ENCODE peak calls at places on chromosomes 7 and 10, in five cellular contexts. L is A549, R is HepG2, I is GM12878, F is K562. S is an unnamed sample.

GRCh38 chr7:80347173-80347572 is 164.7 kb downstream of the GNAT3 start:
- ATAC-seq in R (no peak), I (no peak), F (no peak), L (no peak), S (peak; percentile 67)

GRCh38 chr10:98655512-98655911 is 208.8 kb upstream of the HPS1 start:
- ATAC-seq in R (no peak), I (no peak), F (no peak), L (no peak), S (no peak)

GRCh38 chr10:52778511-52779392 is 6.2 kb upstream of the MBL2 start:
- ATAC-seq in L (no peak), F (no peak), R (no peak), I (no peak), S (no peak)

GRCh38 chr7:121541457-121541856 is 145.3 kb upstream of the FAM3C start:
- ATAC-seq in R (no peak), I (no peak), L (peak; percentile 19), F (no peak), S (no peak)

GRCh38 chr7:8178353-8178752 is 83.6 kb downstream of the ICA1 start:
- ATAC-seq in F (no peak), R (no peak), L (no peak), I (peak; percentile 2), S (no peak)

GRCh38 chr10:91590142-91590903 is 42.5 kb downstream of the PPP1R3C start:
- ATAC-seq in L (peak; percentile 77), F (peak; percentile 40), I (no peak), R (peak; percentile 35), S (peak; percentile 54)

GRCh38 chr7:51234139-51234538 is 82.5 kb downstream of the COBL start:
- ATAC-seq in R (no peak), I (no peak), L (no peak), F (no peak), S (no peak)

GRCh38 chr7:24826662-24827020 is 69.4 kb upstream of the GSDME start:
- ATAC-seq in L (no peak), I (no peak), R (no peak), F (no peak), S (no peak)

GRCh38 chr10:97362310-97363033 is 27.9 kb upstream of the FRAT2 start:
- ATAC-seq in I (no peak), R (no peak), F (no peak), L (no peak), S (no peak)

GRCh38 chr10:36119439-36119838 is 477.3 kb upstream of the FZD8 start:
- ATAC-seq in R (no peak), F (no peak), L (no peak), I (no peak), S (no peak)

GRCh38 chr7:6399351-6399750 is 48.4 kb downstream of the DAGLB start:
- ATAC-seq in L (no peak), R (peak; percentile 25), I (no peak), F (no peak), S (no peak)

GRCh38 chr7:141053626-141054025 is 20.2 kb upstream of the TMEM178B start:
- ATAC-seq in F (peak; percentile 28), I (no peak), L (no peak), R (no peak), S (no peak)

GRCh38 chr7:133434246-133434865 is 181.5 kb downstream of the EXOC4 start:
- ATAC-seq in F (peak; percentile 86), I (peak; percentile 68), R (peak; percentile 60), L (no peak), S (no peak)

GRCh38 chr10:60731134-60731883 is 47.0 kb upstream of the CDK1 start:
- ATAC-seq in I (peak; percentile 82), F (no peak), R (no peak), L (no peak), S (no peak)

GRCh38 chr10:60456053-60456452 is 66.4 kb upstream of the ANK3 start:
- ATAC-seq in L (no peak), R (no peak), F (peak; percentile 64), I (no peak), S (no peak)

GRCh38 chr7:130151591-130152269 is 53.5 kb downstream of the TMEM209 start:
- ATAC-seq in R (no peak), I (no peak), F (no peak), L (no peak), S (no peak)

GRCh38 chr10:107442035-107442505 is 277.6 kb upstream of the SORCS1 start:
- ATAC-seq in L (no peak), R (no peak), I (peak; percentile 96), F (no peak), S (no peak)

GRCh38 chr7:82742163-82742562 is 298.6 kb upstream of the CACNA2D1 start:
- ATAC-seq in F (no peak), L (no peak), I (no peak), R (no peak), S (no peak)

GRCh38 chr7:77444123-77444522 is 28.0 kb upstream of the GSAP start:
- ATAC-seq in I (no peak), F (no peak), L (no peak), R (peak; percentile 77), S (no peak)

GRCh38 chr10:6597478-6597877 is 17.4 kb upstream of the PRKCQ start:
- ATAC-seq in I (no peak), R (no peak), F (no peak), L (no peak), S (no peak)

GRCh38 chr10:125038637-125039036 is 96.7 kb downstream of the ZRANB1 start:
- ATAC-seq in F (no peak), R (peak; percentile 89), L (peak; percentile 60), I (peak; percentile 66), S (peak; percentile 60)

GRCh38 chr10:18449631-18450030 is 201.8 kb downstream of the NSUN6 start:
- ATAC-seq in L (no peak), R (no peak), F (no peak), I (peak; percentile 51), S (no peak)

GRCh38 chr7:28041508-28042314 is 138.9 kb downstream of the JAZF1 start:
- ATAC-seq in I (no peak), L (peak; percentile 60), F (no peak), R (no peak), S (peak; percentile 29)

GRCh38 chr7:106009511-106010226 is 46.6 kb downstream of the CDHR3 start:
- ATAC-seq in L (peak; percentile 97), I (peak; percentile 98), F (peak; percentile 100), R (peak; percentile 95), S (peak; percentile 90)
- TF ChIP-seq EP300 in L (no peak), I (no peak), F (no peak), R (no peak), S (no peak)

DNA sequence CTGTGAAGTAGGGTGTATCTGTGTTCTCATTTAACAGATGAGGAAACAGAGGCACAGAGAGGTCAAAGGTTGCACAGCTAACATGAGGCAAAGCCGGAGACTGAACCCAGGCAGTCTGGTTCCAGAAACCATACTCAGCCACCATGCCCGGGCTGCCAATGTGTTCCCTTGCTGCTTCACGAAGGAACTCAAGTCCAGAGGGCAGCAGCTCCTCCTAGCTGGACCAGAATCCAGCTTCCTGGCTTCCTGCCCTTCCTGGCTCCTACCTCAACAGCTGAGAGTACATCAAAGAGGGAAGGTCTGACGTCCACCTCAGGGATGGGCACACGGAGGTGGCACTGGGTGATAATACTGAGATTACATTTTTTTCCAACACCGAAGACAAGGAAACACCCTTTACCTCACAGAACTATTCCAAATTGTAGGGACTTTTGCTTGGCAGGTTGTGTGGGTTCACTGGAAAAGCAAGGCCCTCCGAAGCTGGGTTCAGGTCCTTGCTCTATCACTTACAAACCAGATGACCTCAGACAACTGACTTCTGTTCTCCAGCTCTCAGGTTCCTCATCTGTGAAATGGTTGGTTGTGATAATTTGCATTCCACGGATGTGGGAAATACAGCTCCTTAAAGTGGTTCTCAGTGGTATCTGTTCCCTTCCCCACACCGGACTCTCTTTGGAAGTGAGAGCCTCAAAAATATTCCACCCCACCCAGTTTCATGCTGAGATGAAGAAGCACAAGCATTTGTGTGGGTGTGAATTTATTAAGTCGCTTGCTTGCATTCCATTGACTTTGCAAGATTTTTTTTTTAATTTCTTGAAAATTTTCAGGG is 154.1 kb upstream of the ZMIZ1 start:
- ATAC-seq in I (peak; percentile 68), R (no peak), F (no peak), L (no peak), S (peak; percentile 29)
- TF ChIP-seq EP300 in I (no peak), R (no peak), F (no peak), L (no peak), S (no peak)

GRCh38 chr7:135768467-135768866 is 19.9 kb upstream of the FAM180A start:
- ATAC-seq in I (no peak), F (no peak), R (no peak), L (no peak), S (no peak)
- TF ChIP-seq EP300 in I (no peak), F (no peak), R (no peak), L (no peak), S (no peak)

GRCh38 chr10:119655566-119656001 is 4.4 kb downstream of the BAG3 start:
- ATAC-seq in I (no peak), L (peak; percentile 7), R (no peak), F (peak; percentile 43), S (peak; percentile 58)
- TF ChIP-seq EP300 in I (no peak), L (no peak), R (no peak), F (no peak), S (peak; percentile 77)

GRCh38 chr10:88232978-88233537 is 350.1 kb downstream of the RNLS start:
- ATAC-seq in L (no peak), I (no peak), R (no peak), F (no peak), S (no peak)

GRCh38 chr10:88233870-88234269 is 349.2 kb downstream of the RNLS start:
- ATAC-seq in I (no peak), L (no peak), F (no peak), R (no peak), S (no peak)

GRCh38 chr10:88236121-88236743 is 346.9 kb downstream of the RNLS start:
- ATAC-seq in R (no peak), L (no peak), I (no peak), F (no peak), S (no peak)

GRCh38 chr10:88232029-88232895 is 350.9 kb downstream of the RNLS start:
- ATAC-seq in R (no peak), I (no peak), L (no peak), F (no peak), S (no peak)

GRCh38 chr10:88234332-88234731 is 348.8 kb downstream of the RNLS start:
- ATAC-seq in L (no peak), I (no peak), R (no peak), F (no peak), S (no peak)
- TF ChIP-seq EP300 in L (no peak), I (no peak), R (no peak), F (no peak), S (no peak)

DNA sequence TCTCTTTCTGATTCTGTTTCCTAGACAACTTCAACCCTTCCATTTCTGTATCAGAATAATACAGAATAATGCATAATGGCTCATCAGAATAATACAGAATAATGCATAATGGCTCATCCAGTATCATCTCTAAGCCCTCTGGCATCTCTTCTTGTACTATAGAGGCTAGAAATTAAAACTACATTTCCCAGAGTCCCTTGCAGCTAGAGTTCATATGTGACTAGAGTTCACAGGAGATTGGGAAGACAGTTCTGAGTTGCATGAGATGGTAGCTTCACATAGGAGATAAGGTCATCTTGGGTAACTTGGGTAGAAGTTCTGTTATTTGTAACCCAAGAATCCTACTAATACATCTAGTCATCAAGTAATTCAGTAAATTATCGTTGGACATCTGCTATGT is 122.9 kb upstream of the NRBF2 start:
- ATAC-seq in L (no peak), F (peak; percentile 51), R (no peak), I (no peak), S (no peak)
- TF ChIP-seq EP300 in L (no peak), F (no peak), R (no peak), I (no peak), S (no peak)

GRCh38 chr7:46557295-46557711 is 636.2 kb upstream of the IGFBP3 start:
- ATAC-seq in F (no peak), R (no peak), L (no peak), I (no peak), S (no peak)
- TF ChIP-seq EP300 in F (no peak), R (no peak), L (no peak), I (no peak), S (no peak)